ENCODE peak calls at places on chromosome 13, in five cellular contexts. H, K, R, N and M are unnamed samples.

GRCh38 chr13:110044521-110045200 is 258.3 kb upstream of the IRS2 start:
- DNase-seq in H (no peak), R (peak), K (no peak), N (no peak), M (no peak)

GRCh38 chr13:79709526-79709925 is 228.6 kb downstream of the NDFIP2 start:
- DNase-seq in H (no peak), R (no peak), K (no peak), N (no peak), M (no peak)

GRCh38 chr13:77384999-77385398 is 58.1 kb upstream of the MYCBP2 start:
- DNase-seq in N (no peak), R (no peak), K (no peak), H (no peak), M (no peak)

GRCh38 chr13:50130686-50131051 is 115.4 kb downstream of the KCNRG start:
- DNase-seq in N (no peak), R (no peak), K (no peak), H (peak), M (no peak)

GRCh38 chr13:99969934-99970760 is 1.4 kb downstream of the ZIC5 start:
- DNase-seq in K (no peak), R (no peak), N (no peak), H (peak), M (no peak)

GRCh38 chr13:42656136-42656535 is 82.2 kb downstream of the TNFSF11 start:
- DNase-seq in N (no peak), K (no peak), H (no peak), R (no peak), M (no peak)

GRCh38 chr13:29908917-29909755 is 58.7 kb upstream of the UBL3 start:
- DNase-seq in R (no peak), H (no peak), K (no peak), N (no peak), M (no peak)

GRCh38 chr13:29922896-29923295 is 72.5 kb upstream of the UBL3 start:
- DNase-seq in K (no peak), H (no peak), N (no peak), R (no peak), M (no peak)

GRCh38 chr13:82657471-82657870 is 1224.8 kb downstream of the SLITRK1 start:
- DNase-seq in H (no peak), K (no peak), N (no peak), R (no peak), M (no peak)

GRCh38 chr13:43988302-43988701 is 108.6 kb downstream of the LACC1 start:
- DNase-seq in N (no peak), H (no peak), R (no peak), K (no peak), M (no peak)

GRCh38 chr13:89383891-89384290 is 1712.7 kb downstream of the SLITRK5 start:
- DNase-seq in K (no peak), R (no peak), N (no peak), H (no peak), M (no peak)

GRCh38 chr13:59133903-59134302 is 1029.8 kb downstream of the DIAPH3 start:
- DNase-seq in R (no peak), K (no peak), H (no peak), N (no peak), M (no peak)

GRCh38 chr13:41145136-41145908 is 12.7 kb upstream of the KBTBD6 start:
- DNase-seq in K (no peak), R (peak), N (no peak), H (no peak), M (no peak)